ENCODE peak calls at places on chromosomes 2 and 18, in ten cellular contexts. T is GDM1; U is activated T-cell treated with anti-CD3 and anti-CD28 coated beads for 4 hours; V is skeletal muscle cell; K is RPMI7951; N is mesenchymal stem cell; E is stimulated activated CD4-positive, alpha-beta T cell treated with anti-CD3 and anti-CD28 coated beads, Interleukin-4, amount 100 ng/mL, for 4 hours; P is GM04504; M is AG20443; R is EL. X is an unnamed sample.

GRCh38 chr18:48785686-48786470 is 164.9 kb downstream of the SMAD7 start:
- DNase-seq in M (no peak), E (no peak), T (no peak), R (no peak), K (no peak), U (no peak), P (no peak), N (no peak), V (no peak), X (no peak)

GRCh38 chr18:26685438-26686173 is 137.3 kb upstream of the KCTD1 start:
- DNase-seq in M (no peak), T (no peak), N (no peak), R (no peak), K (no peak), P (no peak), V (no peak), U (no peak), E (no peak), X (no peak)

GRCh38 chr18:58005036-58005435 is 39.0 kb upstream of the NEDD4L start:
- DNase-seq in U (no peak), R (peak), E (no peak), M (no peak), P (no peak), K (peak), T (no peak), N (no peak), V (no peak), X (no peak)

GRCh38 chr2:30305235-30305634 is 73.9 kb downstream of the LBH start:
- DNase-seq in K (no peak), R (peak), M (peak), E (no peak), V (no peak), P (no peak), N (peak), U (no peak), T (no peak), X (no peak)

GRCh38 chr2:10500601-10501361 is 52.7 kb upstream of the ODC1 start:
- DNase-seq in V (no peak), R (peak), K (peak), M (no peak), P (no peak), U (no peak), T (no peak), N (no peak), E (no peak), X (no peak)

GRCh38 chr2:136347976-136348375 is 230.0 kb upstream of the CXCR4 start:
- DNase-seq in N (no peak), V (no peak), E (no peak), R (no peak), P (no peak), T (no peak), M (no peak), U (no peak), K (no peak), X (no peak)

GRCh38 chr18:59651071-59651470 is 46.2 kb downstream of the CCBE1 start:
- DNase-seq in M (no peak), T (no peak), R (no peak), K (no peak), P (no peak), U (no peak), N (no peak), V (no peak), E (no peak), X (no peak)

GRCh38 chr2:173216668-173217067 is 138.0 kb upstream of the CDCA7 start:
- DNase-seq in U (no peak), V (no peak), R (no peak), K (no peak), T (no peak), N (no peak), P (no peak), M (no peak), E (no peak), X (no peak)

GRCh38 chr2:96493072-96493471 is 12.1 kb downstream of the NEURL3 start:
- DNase-seq in R (no peak), P (no peak), U (no peak), N (no peak), K (no peak), T (no peak), E (no peak), V (no peak), M (no peak), X (no peak)

GRCh38 chr18:8257851-8258434 is 351.3 kb upstream of the RAB12 start:
- DNase-seq in V (no peak), T (no peak), R (no peak), E (no peak), M (no peak), U (no peak), K (no peak), N (peak), P (no peak), X (no peak)

GRCh38 chr2:42545023-42545713 is 23.3 kb upstream of the MTA3 start:
- DNase-seq in T (no peak), M (no peak), R (no peak), U (no peak), P (no peak), V (no peak), N (no peak), K (no peak), E (no peak), X (no peak)

GRCh38 chr2:231364061-231364460 is 31.4 kb upstream of the B3GNT7 start:
- DNase-seq in P (no peak), N (no peak), M (no peak), R (no peak), K (no peak), E (no peak), V (no peak), T (no peak), U (no peak), X (no peak)

GRCh38 chr18:48455555-48456478 is 46.6 kb upstream of the ZBTB7C start:
- DNase-seq in M (peak), U (peak), P (no peak), V (peak), E (peak), K (peak), N (peak), R (peak), T (peak), X (peak)

GRCh38 chr2:197799072-197799471 is 5.3 kb upstream of the PLCL1 start:
- DNase-seq in T (no peak), P (no peak), E (no peak), N (no peak), R (no peak), K (no peak), M (no peak), U (no peak), V (no peak), X (no peak)

GRCh38 chr2:216799873-216800421 is 59.9 kb downstream of the TNP1 start:
- DNase-seq in N (peak), T (no peak), R (peak), U (no peak), P (peak), M (peak), V (peak), E (no peak), K (peak), X (no peak)

GRCh38 chr2:181231151-181231550 is 226.0 kb upstream of the ITGA4 start:
- DNase-seq in V (no peak), R (no peak), P (no peak), M (no peak), K (peak), E (no peak), T (no peak), U (no peak), N (no peak), X (no peak)

GRCh38 chr2:188519133-188519532 is 227.5 kb downstream of the GULP1 start:
- DNase-seq in T (no peak), M (no peak), R (peak), V (no peak), E (no peak), P (no peak), K (no peak), U (no peak), N (no peak), X (no peak)

GRCh38 chr18:570256-570655 is 9.9 kb upstream of the CETN1 start:
- DNase-seq in R (no peak), N (no peak), E (no peak), V (no peak), T (no peak), M (no peak), P (no peak), U (no peak), K (no peak), X (no peak)

GRCh38 chr2:60337142-60337497 is 216.3 kb downstream of the BCL11A start:
- DNase-seq in T (no peak), N (no peak), R (peak), E (no peak), K (no peak), U (no peak), P (no peak), V (no peak), M (no peak), X (no peak)

GRCh38 chr2:40147360-40147759 is 304.5 kb downstream of the SLC8A1 start:
- DNase-seq in U (no peak), T (no peak), E (no peak), V (no peak), K (no peak), M (no peak), R (no peak), N (no peak), P (no peak), X (no peak)

GRCh38 chr2:33133436-33133835 is 186.7 kb downstream of the LTBP1 start:
- DNase-seq in P (no peak), V (no peak), E (no peak), K (no peak), R (no peak), M (no peak), N (peak), T (no peak), U (no peak), X (no peak)

GRCh38 chr2:147224070-147224469 is 620.8 kb upstream of the ACVR2A start:
- DNase-seq in R (peak), N (no peak), P (no peak), T (no peak), M (peak), K (no peak), V (no peak), U (no peak), E (no peak), X (no peak)

GRCh38 chr2:235747868-235748144 is 254.0 kb downstream of the AGAP1 start:
- DNase-seq in R (no peak), U (no peak), P (no peak), V (no peak), N (no peak), M (peak), E (no peak), K (no peak), T (no peak), X (no peak)

GRCh38 chr2:52536929-52537460 is 1230.6 kb upstream of the CHAC2 start:
- DNase-seq in E (no peak), P (no peak), T (no peak), M (no peak), K (no peak), R (no peak), U (no peak), V (no peak), N (peak), X (no peak)

GRCh38 chr2:172724724-172725123 is 10.9 kb upstream of the RAPGEF4 start:
- DNase-seq in K (no peak), E (no peak), R (no peak), M (no peak), U (no peak), N (no peak), T (no peak), V (no peak), P (no peak), X (no peak)

GRCh38 chr2:44945676-44946427 is 4.3 kb downstream of the SIX3 start:
- DNase-seq in M (no peak), R (no peak), N (no peak), P (no peak), V (no peak), T (no peak), E (no peak), K (no peak), U (no peak), X (no peak)

GRCh38 chr2:61566566-61566965 is 28.4 kb upstream of the XPO1 start:
- DNase-seq in R (no peak), U (no peak), V (no peak), N (no peak), P (no peak), K (no peak), T (no peak), E (no peak), M (no peak), X (no peak)

X was measured in activated T-helper 9 cell treated with anti-CD3 and anti-CD28 coated beads, Interleukin-2, amount 50 U/mL, for 16 hours.